ENCODE peak calls at places on chromosomes 3 and 15, in seven cellular contexts. O is heart right ventricle; E is left ventricle myocardium inferior; M is neural progenitor cell; Z is naive thymus-derived CD4-positive, alpha-beta T cell; U is stomach; B is left lung. X is an unnamed sample. For H3K4me1, the result is how much of the 10 kb centered on the place peaks cover.

GRCh38 chr3:176078916-176079315 is 1118.4 kb downstream of the TBL1XR1 start:
- DNase-seq in M (no peak), E (no peak), Z (no peak), U (no peak), O (no peak), B (no peak), X (no peak)

GRCh38 chr3:181210275-181210674 is 220.7 kb upstream of the DNAJC19 start:
- DNase-seq in E (no peak), O (no peak), Z (no peak), B (no peak), U (no peak), M (peak), X (no peak)

GRCh38 chr3:171548918-171549317 is 88.7 kb upstream of the TNIK start:
- DNase-seq in E (no peak), O (no peak), B (no peak), Z (no peak), M (no peak), U (no peak), X (no peak)

GRCh38 chr15:57218826-57219576 is 157.3 kb upstream of the CGNL1 start:
- DNase-seq in O (no peak), Z (no peak), M (peak), B (no peak), U (no peak), E (no peak), X (no peak)

GRCh38 chr3:61610316-61610715 is 48.9 kb downstream of the PTPRG start:
- DNase-seq in O (no peak), Z (no peak), M (no peak), E (no peak), B (no peak), U (no peak), X (no peak)

GRCh38 chr15:30953731-30954378 is 37.6 kb downstream of the MTMR10 start:
- DNase-seq in B (no peak), O (no peak), Z (no peak), M (no peak), E (peak), U (no peak), X (no peak)

GRCh38 chr3:129341331-129342141 is 62.9 kb downstream of the HMCES start:
- DNase-seq in B (no peak), U (no peak), M (no peak), Z (no peak), O (no peak), E (no peak), X (no peak)

GRCh38 chr15:58551084-58551763 is 119.4 kb downstream of the LIPC start:
- DNase-seq in B (no peak), M (no peak), E (no peak), Z (no peak), O (no peak), U (peak), X (peak)

DNA sequence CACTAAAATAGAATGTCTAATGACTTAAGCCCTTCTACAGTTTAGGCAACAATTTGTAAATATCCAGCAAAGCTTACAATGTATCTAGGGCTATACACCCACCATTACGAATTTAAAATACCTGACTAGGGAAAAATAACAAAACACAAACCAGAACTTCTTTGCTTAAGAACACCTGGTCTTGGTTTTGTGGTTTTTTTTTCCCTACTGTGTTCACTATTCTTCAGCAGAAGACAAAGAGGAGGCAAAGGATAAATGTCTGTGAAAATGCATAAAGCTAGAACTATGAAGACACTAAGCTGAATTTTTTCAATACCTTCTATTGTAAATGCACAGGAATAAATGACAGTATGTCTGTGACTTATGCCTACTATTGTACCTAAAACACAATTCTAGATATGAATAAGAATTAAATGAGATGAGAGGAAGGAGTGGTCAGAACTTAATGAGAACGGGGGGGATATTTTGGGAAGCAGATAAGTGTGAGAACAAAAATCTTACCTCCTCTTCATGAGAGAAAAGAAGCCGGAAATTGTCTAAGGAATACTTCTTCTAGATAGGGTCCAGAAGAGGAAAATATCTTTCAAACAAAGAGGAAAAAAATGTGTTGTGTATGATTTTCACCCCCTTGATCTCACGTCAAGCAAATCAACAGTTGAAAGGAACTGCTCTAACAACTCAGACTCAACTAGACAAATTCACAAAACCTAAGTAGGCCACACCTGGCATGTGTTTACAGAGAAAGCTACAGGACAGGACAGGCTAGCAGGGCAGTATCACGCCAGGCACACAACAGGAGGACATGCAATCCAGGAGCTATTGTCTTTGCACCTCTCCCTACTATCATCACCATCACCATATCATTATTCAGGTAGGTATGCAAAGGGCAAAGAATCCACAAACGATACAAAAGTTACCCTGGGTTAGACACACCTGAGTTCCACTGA is 86.7 kb downstream of the TBL1XR1 start:
- DNase-seq in E (no peak), Z (no peak), B (no peak), M (no peak), U (no peak), O (no peak), X (no peak)
- H3K4me1 ChIP-seq in E (half or more), Z (under half), B (half or more), M (half or more), U (under half), O (under half), X (under half)

DNA sequence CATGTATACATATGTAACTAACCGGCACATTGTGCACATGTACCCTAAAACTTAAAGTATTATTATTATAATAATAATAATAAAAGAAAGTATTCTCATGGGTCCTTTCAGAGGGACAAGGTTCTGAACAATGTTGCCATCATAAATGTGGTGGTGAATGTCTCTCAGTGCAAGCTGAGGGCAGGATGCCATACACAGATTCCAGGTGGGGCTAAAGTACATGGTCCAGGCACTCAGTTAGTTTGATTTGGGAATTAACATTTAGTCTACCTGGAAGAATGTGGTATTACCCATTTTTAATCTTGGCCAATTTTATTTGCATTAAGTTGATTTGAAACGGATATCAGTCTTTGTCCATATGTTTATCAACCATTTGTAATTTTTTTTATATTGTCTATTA is 24.5 kb downstream of the PDE8A start:
- DNase-seq in B (no peak), U (no peak), M (no peak), O (no peak), Z (no peak), E (no peak), X (no peak)
- H3K4me1 ChIP-seq in B (half or more), U (half or more), M (under half), O (half or more), Z (under half), E (half or more), X (half or more)

GRCh38 chr15:38823272-38823671 is 258.7 kb upstream of the RASGRP1 start:
- DNase-seq in B (no peak), E (no peak), Z (no peak), O (no peak), U (no peak), M (no peak), X (no peak)
- H3K4me1 ChIP-seq in B (under half), E (under half), Z (under half), O (under half), U (under half), M (under half), X (under half)

GRCh38 chr3:73516656-73517055 is 108.1 kb downstream of the PDZRN3 start:
- DNase-seq in O (no peak), E (peak), U (peak), Z (no peak), B (peak), M (no peak), X (no peak)
- H3K4me1 ChIP-seq in O (under half), E (half or more), U (under half), Z (under half), B (under half), M (under half), X (under half)

GRCh38 chr3:127776347-127776746 is 46.0 kb downstream of the MGLL start:
- DNase-seq in B (no peak), U (no peak), Z (no peak), O (no peak), M (no peak), E (no peak), X (no peak)
- H3K4me1 ChIP-seq in B (half or more), U (under half), Z (under half), O (half or more), M (under half), E (half or more), X (under half)

GRCh38 chr3:12224181-12225147 is 64.4 kb upstream of the PPARG start:
- DNase-seq in Z (no peak), E (no peak), M (peak), U (peak), B (no peak), O (no peak), X (no peak)

GRCh38 chr3:12218161-12218560 is 59.4 kb upstream of the TIMP4 start:
- DNase-seq in O (no peak), M (no peak), B (no peak), Z (no peak), E (no peak), U (no peak), X (no peak)

GRCh38 chr3:12222765-12223485 is 64.2 kb upstream of the TIMP4 start:
- DNase-seq in O (no peak), M (no peak), U (no peak), B (no peak), E (no peak), Z (no peak), X (no peak)

GRCh38 chr3:12221663-12222062 is 63.0 kb upstream of the TIMP4 start:
- DNase-seq in U (no peak), E (no peak), O (no peak), Z (no peak), M (no peak), B (no peak), X (no peak)
- H3K4me1 ChIP-seq in U (under half), E (under half), O (under half), Z (under half), M (under half), B (under half), X (under half)

GRCh38 chr3:5141760-5142159 is 19.7 kb downstream of the ARL8B start:
- DNase-seq in Z (no peak), U (no peak), O (no peak), M (no peak), E (no peak), B (no peak), X (no peak)

GRCh38 chr3:5140230-5140621 is 18.1 kb downstream of the ARL8B start:
- DNase-seq in O (no peak), Z (no peak), B (no peak), E (no peak), M (no peak), U (no peak), X (no peak)

GRCh38 chr3:5144316-5144994 is 22.4 kb downstream of the ARL8B start:
- DNase-seq in E (no peak), U (no peak), M (no peak), O (no peak), Z (no peak), B (no peak), X (no peak)

GRCh38 chr3:5145120-5145519 is 23.0 kb downstream of the ARL8B start:
- DNase-seq in E (no peak), U (no peak), O (no peak), B (no peak), Z (no peak), M (no peak), X (no peak)

DNA sequence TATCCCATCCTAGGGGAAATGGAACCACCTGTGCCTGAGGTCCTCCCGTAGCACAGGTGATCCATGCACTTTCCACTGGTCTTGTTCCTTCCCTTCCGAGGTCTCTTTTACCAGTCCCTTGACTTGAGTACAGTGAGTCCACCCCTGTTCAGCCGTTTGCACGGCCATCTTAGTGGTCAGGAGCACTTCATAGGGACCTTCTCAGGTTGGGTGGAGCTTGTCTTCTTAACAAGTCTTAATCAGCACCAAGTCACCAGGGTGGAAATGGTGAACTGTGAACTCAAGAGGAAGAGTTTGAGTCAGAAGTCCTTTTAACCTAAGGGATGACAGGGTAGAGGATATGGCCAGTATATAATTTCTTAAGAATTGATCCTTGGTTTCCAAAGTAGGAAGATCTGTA is 21.4 kb downstream of the ARL8B start:
- DNase-seq in O (no peak), B (no peak), E (no peak), M (no peak), U (no peak), Z (no peak), X (no peak)
- H3K4me1 ChIP-seq in O (under half), B (half or more), E (half or more), M (under half), U (under half), Z (under half), X (under half)

DNA sequence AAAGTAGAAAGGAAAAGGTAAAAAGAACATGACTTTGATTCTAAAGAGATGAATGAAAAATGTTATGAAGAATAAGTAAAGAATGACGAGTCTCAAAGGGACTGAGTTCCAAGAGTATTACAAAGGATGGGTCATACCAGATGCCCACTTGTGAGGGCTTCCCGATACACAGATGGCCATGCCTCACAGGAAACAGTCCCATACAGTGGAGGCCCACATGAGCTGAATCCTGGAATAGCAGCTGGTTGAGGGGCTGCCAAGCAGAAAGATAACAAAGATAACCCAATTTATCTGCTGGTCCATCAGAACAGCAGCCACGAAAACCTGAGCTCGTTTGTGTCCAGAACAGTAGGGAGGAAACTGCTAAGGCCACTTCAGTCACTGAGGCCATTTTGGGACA is 3.7 kb downstream of the SSR3 start:
- DNase-seq in M (no peak), B (no peak), Z (no peak), U (no peak), O (no peak), E (no peak), X (no peak)
- H3K4me1 ChIP-seq in M (under half), B (under half), Z (under half), U (under half), O (half or more), E (half or more), X (under half)

GRCh38 chr3:100268986-100269385 is 8.2 kb downstream of the TBC1D23 start:
- DNase-seq in M (no peak), O (no peak), B (no peak), U (no peak), Z (no peak), E (no peak), X (no peak)
- H3K4me1 ChIP-seq in M (under half), O (under half), B (under half), U (under half), Z (under half), E (half or more), X (under half)